ENCODE peak calls at places on chromosomes 2 and 18, in six cellular contexts. T is cardiac fibroblast, I is endothelial cell, D is progenitor cell of endocrine pancreas, M is A673, C is fibroblast of mammary gland. Q is an unnamed sample.
A peak's percentile ranks its signal among the peaks of the same experiment; 100 is the strongest.

GRCh38 chr2:238100049-238100820 is at the start of gene ESPNL:
- DNase-seq in T (no peak), I (no peak), D (no peak), M (no peak), C (no peak), Q (peak; percentile 27)

GRCh38 chr18:44943201-44943881 is 262.7 kb downstream of the SETBP1 start:
- DNase-seq in T (peak; percentile 26), I (no peak), D (no peak), M (peak; percentile 42), C (peak; percentile 48), Q (no peak)

GRCh38 chr2:179745615-179746263 is 115.7 kb downstream of the ZNF385B start:
- DNase-seq in T (peak; percentile 3), I (no peak), D (no peak), M (no peak), C (peak; percentile 46), Q (no peak)

GRCh38 chr2:236819275-236820002 is 249.8 kb downstream of the ACKR3 start:
- DNase-seq in T (no peak), I (no peak), D (no peak), M (no peak), C (no peak), Q (no peak)

GRCh38 chr18:58045265-58046086 is 1.4 kb downstream of the NEDD4L start:
- DNase-seq in T (peak; percentile 32), I (peak; percentile 40), D (peak; percentile 60), M (peak; percentile 41), C (no peak), Q (peak; percentile 68)

GRCh38 chr2:218229851-218230250 is 12.9 kb downstream of the ARPC2 start:
- DNase-seq in T (peak; percentile 25), I (no peak), D (no peak), M (peak; percentile 64), C (no peak), Q (no peak)

GRCh38 chr2:161165266-161165665 is 5.0 kb downstream of the TANK start:
- DNase-seq in T (peak; percentile 74), I (no peak), D (no peak), M (no peak), C (peak; percentile 59), Q (no peak)

GRCh38 chr18:31301201-31301655 is 16.7 kb upstream of the DSG1 start:
- DNase-seq in T (peak; percentile 24), I (no peak), D (no peak), M (no peak), C (no peak), Q (no peak)

GRCh38 chr2:37934591-37935513 is 9.8 kb downstream of the RMDN2 start:
- DNase-seq in T (no peak), I (no peak), D (no peak), M (no peak), C (no peak), Q (no peak)

GRCh38 chr2:213818436-213818835 is 534.2 kb downstream of the SPAG16 start:
- DNase-seq in T (no peak), I (no peak), D (no peak), M (peak; percentile 10), C (peak; percentile 5), Q (no peak)

GRCh38 chr2:238117199-238118154 is 17.3 kb downstream of the ESPNL start:
- DNase-seq in T (no peak), I (no peak), D (no peak), M (no peak), C (peak; percentile 20), Q (peak; percentile 8)

GRCh38 chr2:22894761-22895160 is 490.2 kb upstream of the KLHL29 start:
- DNase-seq in T (no peak), I (no peak), D (no peak), M (no peak), C (no peak), Q (peak; percentile 51)

GRCh38 chr2:195863564-195863963 is 205.1 kb downstream of the DNAH7 start:
- DNase-seq in T (no peak), I (no peak), D (no peak), M (peak; percentile 52), C (no peak), Q (no peak)

GRCh38 chr18:79245517-79246001 is 150.2 kb upstream of the NFATC1 start:
- DNase-seq in T (no peak), I (no peak), D (no peak), M (no peak), C (peak; percentile 4), Q (no peak)

GRCh38 chr2:195674491-195675226 is 17.6 kb downstream of the SLC39A10 start:
- DNase-seq in T (no peak), I (no peak), D (no peak), M (no peak), C (peak; percentile 76), Q (no peak)

GRCh38 chr2:168849610-168850009 is 40.6 kb downstream of the SPC25 start:
- DNase-seq in T (peak; percentile 83), I (peak; percentile 47), D (no peak), M (peak; percentile 60), C (peak; percentile 29), Q (peak; percentile 17)
- TF ChIP-seq CTCF in T (peak; percentile 19), I (no peak), D (no peak), M (peak; percentile 32), C (peak; percentile 7), Q (no peak)

GRCh38 chr2:240915526-240916335 is 9.6 kb downstream of the CROCC2 start:
- DNase-seq in T (no peak), I (no peak), D (no peak), M (no peak), C (no peak), Q (peak; percentile 52)

GRCh38 chr2:240917684-240918257 is 11.6 kb downstream of the CROCC2 start:
- DNase-seq in T (no peak), I (no peak), D (no peak), M (no peak), C (no peak), Q (peak; percentile 66)

GRCh38 chr2:240914645-240915525 is 8.7 kb downstream of the CROCC2 start:
- DNase-seq in T (no peak), I (no peak), D (no peak), M (no peak), C (no peak), Q (peak; percentile 24)

GRCh38 chr2:240917009-240917683 is 11.0 kb downstream of the CROCC2 start:
- DNase-seq in T (no peak), I (no peak), D (no peak), M (no peak), C (no peak), Q (peak; percentile 55)

DNA sequence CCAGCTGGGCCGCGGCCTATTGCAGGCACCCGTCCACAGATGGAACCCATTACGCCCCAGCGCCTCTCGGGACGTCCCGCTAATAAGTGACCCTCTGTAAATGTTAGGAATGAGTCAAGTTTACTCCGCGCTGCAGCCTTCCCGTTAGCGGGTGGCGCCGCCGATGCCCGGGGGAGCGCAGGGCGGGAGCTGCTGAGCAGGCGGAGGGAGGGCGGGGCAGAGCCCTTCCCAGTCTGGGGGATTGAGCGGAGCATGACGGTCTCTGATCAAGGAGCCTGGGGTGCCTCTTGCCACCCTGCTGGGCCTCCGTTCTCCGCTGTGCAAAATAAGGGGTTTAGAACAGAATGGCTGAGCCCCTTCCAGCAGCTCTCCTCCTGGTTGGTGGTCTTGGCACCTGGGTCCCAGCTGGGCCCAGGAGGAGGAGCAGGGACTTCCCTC is 10.5 kb downstream of the CROCC2 start:
- DNase-seq in T (peak; percentile 82), I (no peak), D (no peak), M (peak; percentile 94), C (peak; percentile 91), Q (peak; percentile 82)
- TF ChIP-seq CTCF in T (no peak), I (no peak), D (no peak), M (no peak), C (no peak), Q (no peak)

GRCh38 chr2:86193901-86194567 is 1.2 kb downstream of the IMMT start:
- DNase-seq in T (no peak), I (no peak), D (no peak), M (peak; percentile 26), C (no peak), Q (no peak)
- TF ChIP-seq CTCF in T (no peak), I (no peak), D (no peak), M (no peak), C (no peak), Q (no peak)

GRCh38 chr2:31413876-31414550 is 529 bp downstream of the XDH start:
- DNase-seq in T (no peak), I (no peak), D (no peak), M (peak; percentile 41), C (peak; percentile 28), Q (no peak)
- TF ChIP-seq CTCF in T (no peak), I (no peak), D (peak; percentile 40), M (peak; percentile 50), C (peak; percentile 23), Q (peak; percentile 12)

DNA sequence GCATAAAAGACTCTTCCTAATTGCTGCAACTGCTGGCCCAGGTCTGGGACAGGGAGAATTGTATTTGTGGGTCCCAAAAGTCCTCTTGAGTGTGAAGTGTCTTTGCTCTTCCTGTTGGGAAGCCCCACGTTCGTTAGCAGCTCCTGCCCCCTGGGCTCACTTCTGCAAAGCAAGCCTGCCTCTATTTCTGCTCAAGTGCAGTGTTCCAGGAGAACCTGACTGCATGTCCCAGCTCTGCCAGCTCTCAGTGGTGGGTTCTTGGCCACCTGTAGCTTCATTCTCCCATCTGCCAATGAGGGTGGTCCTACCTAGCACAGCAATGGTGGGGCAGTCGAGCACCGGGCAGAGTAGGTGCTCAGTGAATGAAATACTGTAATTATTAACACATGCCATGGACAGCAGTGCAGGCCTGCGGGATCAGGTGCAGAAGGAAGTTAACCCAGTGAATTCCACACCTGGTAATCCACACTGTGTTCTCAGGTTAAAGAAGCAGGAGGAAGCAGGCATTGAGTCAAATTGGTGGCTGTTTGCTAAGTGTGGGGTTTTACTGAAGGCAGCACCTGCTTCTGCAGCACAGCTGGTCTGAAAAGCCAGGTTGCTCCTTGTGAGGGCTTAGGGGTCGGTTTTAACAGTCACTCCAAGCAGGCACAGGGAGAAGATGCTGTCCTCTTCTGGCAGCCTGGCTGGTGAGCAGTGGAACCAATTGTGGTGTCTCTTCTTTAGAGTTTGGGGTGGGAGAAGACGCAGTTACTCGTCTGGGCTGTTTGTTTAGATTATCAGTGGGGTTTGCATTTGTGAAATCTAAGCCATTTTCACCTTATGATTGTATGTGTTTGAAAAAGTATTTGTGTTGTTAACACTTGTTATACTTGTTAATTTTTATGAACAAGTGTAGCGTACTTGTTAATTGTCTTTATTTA is 54.3 kb downstream of the DGKD start:
- DNase-seq in T (no peak), I (no peak), D (no peak), M (no peak), C (no peak), Q (no peak)
- TF ChIP-seq CTCF in T (no peak), I (no peak), D (no peak), M (no peak), C (no peak), Q (no peak)

Q was measured in glutamatergic neuron.